ENCODE peak calls at places on chromosomes 5 and 9, in six cellular contexts. One of them, this sample, is unnamed.

GRCh38 chr9:107534510-107535078 is 45.0 kb upstream of the KLF4 start:
- DNase-seq in heart left ventricle: no peak
- DNase-seq in Peyer's patch: no peak
- DNase-seq in fibroblast of lung: no peak
- DNase-seq in lower lobe of right lung: no peak
- DNase-seq in endothelial cell: no peak
- DNase-seq in this sample: no peak

GRCh38 chr9:109251080-109251775 is 69.6 kb downstream of the EPB41L4B start:
- DNase-seq in heart left ventricle: no peak
- DNase-seq in Peyer's patch: peak
- DNase-seq in lower lobe of right lung: peak
- DNase-seq in fibroblast of lung: peak
- DNase-seq in endothelial cell: no peak
- DNase-seq in this sample: no peak

GRCh38 chr9:82109626-82110025 is 121.1 kb downstream of the SPATA31D1 start:
- DNase-seq in lower lobe of right lung: no peak
- DNase-seq in Peyer's patch: no peak
- DNase-seq in endothelial cell: no peak
- DNase-seq in heart left ventricle: no peak
- DNase-seq in fibroblast of lung: no peak
- DNase-seq in this sample: no peak

GRCh38 chr5:147539053-147539452 is 29.2 kb upstream of the DPYSL3 start:
- DNase-seq in Peyer's patch: no peak
- DNase-seq in lower lobe of right lung: no peak
- DNase-seq in fibroblast of lung: peak
- DNase-seq in endothelial cell: no peak
- DNase-seq in heart left ventricle: no peak
- DNase-seq in this sample: no peak

GRCh38 chr9:96047116-96047639 is 171.7 kb downstream of the ERCC6L2 start:
- DNase-seq in fibroblast of lung: no peak
- DNase-seq in heart left ventricle: no peak
- DNase-seq in endothelial cell: no peak
- DNase-seq in lower lobe of right lung: no peak
- DNase-seq in Peyer's patch: no peak
- DNase-seq in this sample: no peak

GRCh38 chr5:23316060-23316591 is 191.3 kb upstream of the PRDM9 start:
- DNase-seq in endothelial cell: no peak
- DNase-seq in fibroblast of lung: no peak
- DNase-seq in Peyer's patch: no peak
- DNase-seq in lower lobe of right lung: no peak
- DNase-seq in heart left ventricle: no peak
- DNase-seq in this sample: no peak

GRCh38 chr9:38085308-38085707 is 16.3 kb upstream of the SHB start:
- DNase-seq in fibroblast of lung: no peak
- DNase-seq in Peyer's patch: no peak
- DNase-seq in lower lobe of right lung: no peak
- DNase-seq in heart left ventricle: no peak
- DNase-seq in endothelial cell: no peak
- DNase-seq in this sample: no peak

GRCh38 chr5:116669261-116670049 is 94.8 kb upstream of the SEMA6A start:
- DNase-seq in Peyer's patch: no peak
- DNase-seq in fibroblast of lung: no peak
- DNase-seq in lower lobe of right lung: no peak
- DNase-seq in endothelial cell: no peak
- DNase-seq in heart left ventricle: no peak
- DNase-seq in this sample: no peak

GRCh38 chr9:75019022-75019421 is 9.1 kb downstream of the CARNMT1 start:
- DNase-seq in heart left ventricle: no peak
- DNase-seq in fibroblast of lung: no peak
- DNase-seq in Peyer's patch: no peak
- DNase-seq in endothelial cell: no peak
- DNase-seq in lower lobe of right lung: no peak
- DNase-seq in this sample: no peak

GRCh38 chr5:142966146-142966455 is 195.9 kb downstream of the ARHGAP26 start:
- DNase-seq in endothelial cell: no peak
- DNase-seq in Peyer's patch: no peak
- DNase-seq in lower lobe of right lung: no peak
- DNase-seq in fibroblast of lung: no peak
- DNase-seq in heart left ventricle: no peak
- DNase-seq in this sample: no peak

GRCh38 chr5:139492700-139493192 is 10.2 kb upstream of the STING1 start:
- DNase-seq in endothelial cell: no peak
- DNase-seq in fibroblast of lung: no peak
- DNase-seq in lower lobe of right lung: no peak
- DNase-seq in Peyer's patch: no peak
- DNase-seq in heart left ventricle: peak
- DNase-seq in this sample: no peak

GRCh38 chr5:121668635-121669034 is 183.0 kb upstream of the FTMT start:
- DNase-seq in endothelial cell: no peak
- DNase-seq in lower lobe of right lung: no peak
- DNase-seq in Peyer's patch: no peak
- DNase-seq in fibroblast of lung: peak
- DNase-seq in heart left ventricle: no peak
- DNase-seq in this sample: no peak

GRCh38 chr5:42960472-42960871 is 79.6 kb downstream of the ANXA2R start:
- DNase-seq in fibroblast of lung: no peak
- DNase-seq in heart left ventricle: no peak
- DNase-seq in lower lobe of right lung: no peak
- DNase-seq in Peyer's patch: no peak
- DNase-seq in endothelial cell: no peak
- DNase-seq in this sample: no peak

GRCh38 chr5:151267481-151268275 is 14.7 kb downstream of the GM2A start:
- DNase-seq in heart left ventricle: no peak
- DNase-seq in endothelial cell: no peak
- DNase-seq in Peyer's patch: no peak
- DNase-seq in lower lobe of right lung: no peak
- DNase-seq in fibroblast of lung: no peak
- DNase-seq in this sample: no peak

GRCh38 chr9:133004091-133005072 is 25.9 kb downstream of the GFI1B start:
- DNase-seq in lower lobe of right lung: peak
- DNase-seq in fibroblast of lung: no peak
- DNase-seq in endothelial cell: no peak
- DNase-seq in heart left ventricle: no peak
- DNase-seq in Peyer's patch: peak
- DNase-seq in this sample: no peak

GRCh38 chr9:135909371-135909770 is 2.0 kb upstream of the CAMSAP1 start:
- DNase-seq in heart left ventricle: no peak
- DNase-seq in lower lobe of right lung: no peak
- DNase-seq in Peyer's patch: no peak
- DNase-seq in fibroblast of lung: no peak
- DNase-seq in endothelial cell: no peak
- DNase-seq in this sample: no peak

GRCh38 chr9:86868611-86869010 is 78.7 kb downstream of the GAS1 start:
- DNase-seq in heart left ventricle: no peak
- DNase-seq in lower lobe of right lung: no peak
- DNase-seq in endothelial cell: no peak
- DNase-seq in Peyer's patch: no peak
- DNase-seq in fibroblast of lung: no peak
- DNase-seq in this sample: no peak

GRCh38 chr5:40689442-40689841 is 9.7 kb downstream of the PTGER4 start:
- DNase-seq in endothelial cell: no peak
- DNase-seq in heart left ventricle: no peak
- DNase-seq in Peyer's patch: no peak
- DNase-seq in fibroblast of lung: peak
- DNase-seq in lower lobe of right lung: no peak
- DNase-seq in this sample: no peak

GRCh38 chr5:147921134-147921533 is 14.8 kb upstream of the C5orf46 start:
- DNase-seq in heart left ventricle: no peak
- DNase-seq in lower lobe of right lung: no peak
- DNase-seq in endothelial cell: no peak
- DNase-seq in Peyer's patch: no peak
- DNase-seq in fibroblast of lung: no peak
- DNase-seq in this sample: no peak

GRCh38 chr9:42852133-42852532 is 668.7 kb downstream of the SPATA31A6 start:
- DNase-seq in lower lobe of right lung: no peak
- DNase-seq in heart left ventricle: peak
- DNase-seq in endothelial cell: peak
- DNase-seq in Peyer's patch: peak
- DNase-seq in fibroblast of lung: no peak
- DNase-seq in this sample: peak

GRCh38 chr5:132394681-132395259 is 25.3 kb downstream of the SLC22A5 start:
- DNase-seq in heart left ventricle: no peak
- DNase-seq in Peyer's patch: no peak
- DNase-seq in endothelial cell: no peak
- DNase-seq in fibroblast of lung: no peak
- DNase-seq in lower lobe of right lung: no peak
- DNase-seq in this sample: peak

GRCh38 chr5:74493426-74493825 is 147.1 kb downstream of the ENC1 start:
- DNase-seq in lower lobe of right lung: no peak
- DNase-seq in Peyer's patch: no peak
- DNase-seq in heart left ventricle: no peak
- DNase-seq in endothelial cell: no peak
- DNase-seq in fibroblast of lung: no peak
- DNase-seq in this sample: no peak

GRCh38 chr9:15182003-15182695 is 124.9 kb downstream of the TTC39B start:
- DNase-seq in lower lobe of right lung: no peak
- DNase-seq in fibroblast of lung: peak
- DNase-seq in heart left ventricle: no peak
- DNase-seq in endothelial cell: no peak
- DNase-seq in Peyer's patch: no peak
- DNase-seq in this sample: no peak

GRCh38 chr5:149278811-149279210 is 7.2 kb downstream of the AFAP1L1 start:
- DNase-seq in lower lobe of right lung: no peak
- DNase-seq in endothelial cell: no peak
- DNase-seq in fibroblast of lung: no peak
- DNase-seq in heart left ventricle: no peak
- DNase-seq in Peyer's patch: no peak
- DNase-seq in this sample: no peak

GRCh38 chr5:115838885-115839518 is 2.4 kb downstream of the ATG12 start:
- DNase-seq in Peyer's patch: peak
- DNase-seq in heart left ventricle: peak
- DNase-seq in lower lobe of right lung: no peak
- DNase-seq in endothelial cell: no peak
- DNase-seq in fibroblast of lung: peak
- DNase-seq in this sample: no peak

GRCh38 chr9:69193685-69194032 is 19.6 kb downstream of the TJP2 start:
- DNase-seq in heart left ventricle: no peak
- DNase-seq in fibroblast of lung: no peak
- DNase-seq in endothelial cell: peak
- DNase-seq in Peyer's patch: no peak
- DNase-seq in lower lobe of right lung: no peak
- DNase-seq in this sample: no peak

GRCh38 chr5:158119852-158120708 is 261.1 kb upstream of the CLINT1 start:
- DNase-seq in endothelial cell: no peak
- DNase-seq in lower lobe of right lung: no peak
- DNase-seq in fibroblast of lung: peak
- DNase-seq in Peyer's patch: no peak
- DNase-seq in heart left ventricle: no peak
- DNase-seq in this sample: no peak

GRCh38 chr9:73649552-73649951 is 497.9 kb downstream of the ANXA1 start:
- DNase-seq in fibroblast of lung: no peak
- DNase-seq in lower lobe of right lung: no peak
- DNase-seq in heart left ventricle: no peak
- DNase-seq in Peyer's patch: peak
- DNase-seq in endothelial cell: no peak
- DNase-seq in this sample: no peak

DNA sequence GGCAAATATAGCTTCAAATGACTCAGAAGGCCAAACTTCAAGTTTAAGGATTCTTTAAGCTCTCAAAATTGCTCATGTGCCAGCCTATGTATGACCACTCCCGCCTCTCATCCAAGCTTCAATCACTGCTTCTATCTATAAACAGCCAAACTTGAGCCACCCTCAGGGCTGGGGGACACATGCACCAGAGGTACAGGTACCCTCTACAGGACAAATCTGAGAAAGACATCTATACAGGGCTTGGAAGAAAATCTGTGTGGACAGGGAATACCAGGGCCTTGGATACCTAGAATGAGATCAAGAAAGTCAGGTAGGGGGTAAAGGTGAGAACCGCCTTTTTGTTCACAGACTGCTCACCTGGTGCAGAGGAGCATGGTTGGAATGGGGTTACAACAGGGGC is 217.9 kb downstream of the ATPSCKMT start:
- DNase-seq in endothelial cell: no peak
- DNase-seq in fibroblast of lung: no peak
- DNase-seq in Peyer's patch: no peak
- DNase-seq in heart left ventricle: no peak
- DNase-seq in lower lobe of right lung: no peak
- DNase-seq in this sample: no peak
- TF ChIP-seq CTCF in endothelial cell: no peak
- TF ChIP-seq CTCF in fibroblast of lung: no peak
- TF ChIP-seq CTCF in Peyer's patch: no peak
- TF ChIP-seq CTCF in heart left ventricle: no peak
- TF ChIP-seq CTCF in lower lobe of right lung: no peak
- TF ChIP-seq CTCF in this sample: no peak

GRCh38 chr5:133489632-133490031 is 122.7 kb downstream of the FSTL4 start:
- DNase-seq in heart left ventricle: no peak
- DNase-seq in lower lobe of right lung: no peak
- DNase-seq in fibroblast of lung: no peak
- DNase-seq in endothelial cell: no peak
- DNase-seq in Peyer's patch: no peak
- DNase-seq in this sample: no peak
- TF ChIP-seq CTCF in heart left ventricle: no peak
- TF ChIP-seq CTCF in lower lobe of right lung: peak
- TF ChIP-seq CTCF in fibroblast of lung: no peak
- TF ChIP-seq CTCF in endothelial cell: no peak
- TF ChIP-seq CTCF in Peyer's patch: no peak
- TF ChIP-seq CTCF in this sample: no peak

DNA sequence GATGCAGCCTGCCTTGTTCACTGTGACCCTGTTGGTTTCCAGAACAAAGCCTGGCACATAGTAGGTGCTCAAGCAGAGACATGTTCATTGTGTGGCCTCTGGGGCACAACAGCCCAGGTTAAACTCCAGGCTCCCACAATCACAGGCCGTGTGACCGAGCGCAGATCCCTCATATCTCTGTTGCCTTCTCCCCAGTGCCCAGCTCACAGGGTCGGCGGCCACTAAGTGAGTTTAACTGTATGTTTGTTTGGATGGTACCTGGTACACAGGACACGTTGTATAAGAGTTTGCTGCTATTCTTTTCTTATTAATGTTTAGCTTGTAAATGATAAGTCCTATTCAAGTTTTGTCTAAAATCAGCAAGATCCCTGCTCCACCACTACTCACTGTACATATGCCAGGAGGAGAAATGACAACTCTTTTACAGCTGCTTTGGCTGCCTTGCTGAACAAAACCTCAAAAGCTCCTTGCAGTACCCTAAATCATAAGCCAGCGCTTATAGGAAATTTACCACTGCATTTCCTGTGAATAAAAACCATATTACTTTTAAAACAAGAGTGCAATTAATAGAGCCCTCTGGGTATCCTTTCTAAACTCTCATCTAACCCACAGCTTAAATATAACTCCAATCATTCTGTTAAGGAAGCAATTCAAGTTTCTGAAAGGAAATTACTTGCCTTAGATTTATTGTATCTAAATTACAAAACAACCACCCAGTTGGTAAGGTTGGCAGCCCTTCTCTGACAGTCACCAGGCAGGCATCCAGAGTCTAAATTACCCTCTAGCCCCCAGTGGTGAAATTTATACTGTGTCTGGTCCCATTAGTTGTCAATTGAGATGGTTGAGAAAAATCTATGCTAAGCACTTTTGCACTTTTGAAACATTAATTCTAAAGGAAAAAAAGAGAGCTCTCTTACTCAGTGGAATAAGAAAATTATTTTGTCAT is 379.4 kb downstream of the SEMA5A start:
- DNase-seq in lower lobe of right lung: no peak
- DNase-seq in heart left ventricle: no peak
- DNase-seq in fibroblast of lung: peak
- DNase-seq in endothelial cell: no peak
- DNase-seq in Peyer's patch: no peak
- DNase-seq in this sample: no peak
- TF ChIP-seq CTCF in lower lobe of right lung: no peak
- TF ChIP-seq CTCF in heart left ventricle: no peak
- TF ChIP-seq CTCF in fibroblast of lung: no peak
- TF ChIP-seq CTCF in endothelial cell: peak
- TF ChIP-seq CTCF in Peyer's patch: no peak
- TF ChIP-seq CTCF in this sample: no peak

GRCh38 chr5:135553688-135554462 is 18.1 kb upstream of the NEUROG1 start:
- DNase-seq in heart left ventricle: no peak
- DNase-seq in lower lobe of right lung: no peak
- DNase-seq in Peyer's patch: no peak
- DNase-seq in fibroblast of lung: no peak
- DNase-seq in endothelial cell: peak
- DNase-seq in this sample: peak
- TF ChIP-seq CTCF in heart left ventricle: no peak
- TF ChIP-seq CTCF in lower lobe of right lung: peak
- TF ChIP-seq CTCF in Peyer's patch: peak
- TF ChIP-seq CTCF in fibroblast of lung: peak
- TF ChIP-seq CTCF in endothelial cell: no peak
- TF ChIP-seq CTCF in this sample: peak

This sample was measured in nephron progenitor cell.